ENCODE peak calls at places on chromosomes 13 and 19, in four cellular contexts. Y is astrocyte, L is left ventricle myocardium inferior, P is psoas muscle. N is an unnamed sample.

GRCh38 chr19:30968210-30968609 is 381.0 kb downstream of the TSHZ3 start:
- DNase-seq in L (no peak), P (no peak), Y (no peak), N (no peak)

GRCh38 chr13:35712907-35713685 is 236.6 kb upstream of the MAB21L1 start:
- DNase-seq in Y (peak; percentile 39), P (no peak), L (no peak), N (peak; percentile 56)

GRCh38 chr13:42396501-42396900 is 124.5 kb downstream of the AKAP11 start:
- DNase-seq in P (no peak), Y (no peak), L (no peak), N (no peak)

GRCh38 chr13:113976711-113977684 is 3.1 kb upstream of the C13orf46 start:
- DNase-seq in P (peak; percentile 48), Y (peak; percentile 74), L (no peak), N (peak; percentile 74)

GRCh38 chr13:48234652-48235099 is 1.7 kb downstream of the ITM2B start:
- DNase-seq in P (no peak), L (no peak), Y (no peak), N (peak; percentile 23)

GRCh38 chr19:1016647-1017114 is 4.2 kb downstream of the TMEM259 start:
- DNase-seq in L (peak; percentile 16), Y (peak; percentile 76), P (peak; percentile 72), N (peak; percentile 69)

GRCh38 chr19:1469200-1469935 is 9.6 kb downstream of the C19orf25 start:
- DNase-seq in P (no peak), Y (no peak), L (no peak), N (no peak)

GRCh38 chr13:37701972-37702371 is 103.4 kb upstream of the POSTN start:
- DNase-seq in P (no peak), Y (peak; percentile 93), L (no peak), N (peak; percentile 98)

GRCh38 chr13:110209950-110210603 is 96.9 kb downstream of the COL4A1 start:
- DNase-seq in L (no peak), P (no peak), Y (no peak), N (no peak)

GRCh38 chr13:95533545-95534135 is 18.9 kb upstream of the CLDN10 start:
- DNase-seq in Y (no peak), P (no peak), L (no peak), N (no peak)

GRCh38 chr19:18310966-18311365 is 11.9 kb downstream of the LSM4 start:
- DNase-seq in P (no peak), L (no peak), Y (no peak), N (no peak)

GRCh38 chr13:106586764-106587163 is 18.8 kb upstream of the ARGLU1 start:
- DNase-seq in L (no peak), Y (no peak), P (no peak), N (no peak)

GRCh38 chr13:91017031-91017668 is 330.3 kb upstream of the MIR17HG start:
- DNase-seq in Y (peak; percentile 8), L (no peak), P (no peak), N (peak; percentile 67)

GRCh38 chr13:31790992-31791391 is 51.7 kb downstream of the RXFP2 start:
- DNase-seq in L (no peak), Y (peak; percentile 29), P (no peak), N (no peak)

GRCh38 chr13:79716191-79716590 is 235.2 kb downstream of the NDFIP2 start:
- DNase-seq in Y (no peak), P (no peak), L (no peak), N (no peak)

GRCh38 chr19:7976461-7976860 is 29.0 kb downstream of the ELAVL1 start:
- DNase-seq in P (no peak), L (no peak), Y (no peak), N (no peak)

GRCh38 chr13:74070065-74070464 is 64.1 kb downstream of the KLF12 start:
- DNase-seq in L (no peak), P (no peak), Y (no peak), N (no peak)

GRCh38 chr13:38394777-38395504 is 45.3 kb downstream of the UFM1 start:
- DNase-seq in Y (peak; percentile 61), P (no peak), L (no peak), N (no peak)

GRCh38 chr13:66864627-66865026 is 365.5 kb downstream of the PCDH9 start:
- DNase-seq in L (no peak), P (no peak), Y (no peak), N (no peak)

GRCh38 chr13:37209621-37210020 is 104.2 kb upstream of the CSNK1A1L start:
- DNase-seq in P (no peak), L (no peak), Y (peak; percentile 47), N (no peak)

GRCh38 chr19:3785464-3785937 is 680 bp downstream of the MATK start:
- DNase-seq in L (no peak), Y (no peak), P (no peak), N (no peak)

GRCh38 chr13:23147264-23147663 is 33.5 kb upstream of the SGCG start:
- DNase-seq in L (no peak), Y (no peak), P (no peak), N (no peak)

DNA sequence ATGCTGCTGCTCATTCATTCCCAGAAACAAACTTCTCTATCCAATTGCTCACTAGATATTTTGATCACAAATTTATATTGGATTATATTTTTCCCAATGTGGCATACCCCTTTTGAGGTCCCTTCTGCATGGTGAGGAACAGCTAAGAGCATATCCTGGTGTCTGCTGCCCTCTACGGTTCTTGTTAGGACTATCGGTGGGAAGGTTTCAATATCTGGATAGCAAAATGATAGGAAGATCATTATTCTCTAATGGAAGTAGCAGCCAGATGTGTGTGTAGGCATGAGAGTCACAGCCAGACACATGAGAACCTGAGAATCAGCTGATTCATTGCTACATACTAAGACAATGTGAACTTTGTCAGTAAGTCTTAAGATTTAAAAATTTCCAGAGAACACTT is 1422.4 kb upstream of the MIR17HG start:
- DNase-seq in P (no peak), L (no peak), Y (peak; percentile 14), N (peak; percentile 78)
- TF ChIP-seq CTCF in P (no peak), L (peak; percentile 31), Y (peak; percentile 45), N (peak; percentile 84)

GRCh38 chr19:45404557-45405434 is at the start of gene PPP1R13L:
- DNase-seq in P (peak; percentile 84), L (peak; percentile 89), Y (peak; percentile 68), N (peak; percentile 85)

GRCh38 chr19:45401815-45402468 is 2.9 kb downstream of the PPP1R13L start:
- DNase-seq in P (no peak), Y (no peak), L (no peak), N (no peak)

GRCh38 chr19:45402469-45403070 is 2.3 kb downstream of the PPP1R13L start:
- DNase-seq in P (peak; percentile 60), Y (no peak), L (peak; percentile 62), N (no peak)

GRCh38 chr19:45403781-45404556 is 900 bp downstream of the PPP1R13L start:
- DNase-seq in P (no peak), L (peak; percentile 75), Y (no peak), N (peak; percentile 54)

DNA sequence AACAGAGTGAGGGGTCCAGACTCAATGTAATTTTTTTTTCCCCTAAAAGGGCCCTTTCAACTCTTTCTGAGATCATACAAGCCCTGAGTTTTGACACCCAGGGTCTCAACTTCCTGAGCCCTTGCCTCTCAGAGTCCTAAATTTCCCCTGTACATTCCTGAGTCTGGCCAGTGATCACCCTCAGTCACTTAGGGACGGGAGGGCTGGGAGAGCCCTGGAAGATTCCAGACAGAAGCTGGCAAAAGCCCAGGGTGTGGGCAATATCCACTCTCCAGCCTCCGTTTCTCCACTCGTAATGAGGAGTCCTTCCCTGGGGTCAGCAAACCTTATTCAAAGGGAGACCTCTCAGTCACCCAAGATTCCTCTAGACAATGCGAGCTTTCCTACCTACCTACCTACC is 1.6 kb downstream of the PPP1R13L start:
- DNase-seq in Y (no peak), L (no peak), P (no peak), N (no peak)
- H3K4me3 ChIP-seq in Y (peak overlapping the region; percentile 90), L (peak overlapping the region; percentile 88), P (no peak overlapping the region), N (no peak overlapping the region)

GRCh38 chr19:5519076-5519475 is 48.7 kb downstream of the TINCR start:
- DNase-seq in Y (no peak), L (no peak), P (no peak), N (no peak)

GRCh38 chr19:5514001-5514400 is 53.8 kb downstream of the TINCR start:
- DNase-seq in Y (no peak), P (no peak), L (no peak), N (no peak)

GRCh38 chr19:5520501-5520900 is 47.3 kb downstream of the TINCR start:
- DNase-seq in Y (no peak), P (no peak), L (no peak), N (no peak)

GRCh38 chr19:5515737-5516136 is 52.0 kb downstream of the TINCR start:
- DNase-seq in L (no peak), Y (no peak), P (no peak), N (no peak)
- TF ChIP-seq CTCF in L (no peak), Y (peak; percentile 18), P (no peak), N (peak; percentile 51)

GRCh38 chr19:5851302-5851701 is at the start of gene FUT3:
- DNase-seq in L (no peak), Y (no peak), P (no peak), N (no peak)
- H3K4me3 ChIP-seq in L (no peak within 1 kb of the TSS), Y (no peak within 1 kb of the TSS), P (no peak within 1 kb of the TSS), N (no peak within 1 kb of the TSS)

GRCh38 chr19:42130254-42130573 is 2.0 kb downstream of the POU2F2 start:
- DNase-seq in Y (no peak), P (no peak), L (no peak), N (no peak)

GRCh38 chr19:42134671-42135070 is 2.4 kb upstream of the POU2F2 start:
- DNase-seq in Y (no peak), P (no peak), L (no peak), N (no peak)

GRCh38 chr19:42132030-42132628 is at the start of gene POU2F2:
- DNase-seq in P (peak; percentile 55), L (peak; percentile 39), Y (no peak), N (no peak)

GRCh38 chr19:42131149-42132029 is 857 bp downstream of the POU2F2 start:
- DNase-seq in L (no peak), P (peak; percentile 15), Y (no peak), N (no peak)

DNA sequence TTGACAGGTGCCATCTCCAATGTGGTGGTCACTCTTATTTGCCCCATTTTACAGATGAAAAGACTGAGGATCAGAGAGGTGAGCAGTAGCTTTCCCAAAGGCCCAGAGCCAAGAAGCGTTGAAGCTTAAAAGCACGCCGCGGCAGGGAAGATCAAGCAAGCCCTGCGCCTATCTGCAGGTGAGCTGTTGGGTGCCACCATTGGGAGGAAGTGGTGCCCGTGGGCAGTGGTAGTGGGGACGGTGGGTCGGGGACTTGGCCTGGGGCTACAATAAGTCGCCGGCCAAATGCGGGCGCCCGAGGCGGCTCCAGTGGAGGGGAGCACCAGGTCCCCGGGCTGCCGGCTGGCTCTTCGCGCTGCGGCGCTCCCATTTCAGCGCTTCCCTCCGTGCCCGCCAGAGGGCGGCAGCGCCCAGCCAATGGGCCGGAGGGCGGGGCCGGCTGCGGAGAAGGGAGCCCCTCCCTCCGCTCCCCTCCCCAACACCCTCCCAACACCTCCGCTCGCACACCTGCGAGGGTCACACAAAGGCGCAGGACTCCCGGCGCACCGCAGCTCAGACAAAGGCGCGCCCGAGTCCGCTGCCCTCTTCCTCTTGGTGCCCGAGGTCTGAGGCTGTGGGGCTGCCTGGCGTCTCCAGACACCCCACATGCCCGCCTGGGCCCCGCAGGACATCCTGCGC is 744 bp upstream of the POU2F2 start:
- DNase-seq in L (peak; percentile 61), P (peak; percentile 80), Y (no peak), N (peak; percentile 39)
- TF ChIP-seq CTCF in L (peak; percentile 98), P (peak; percentile 95), Y (peak; percentile 41), N (peak; percentile 76)

GRCh38 chr19:13841339-13842293 is 35.3 kb upstream of the NANOS3 start:
- DNase-seq in Y (no peak), P (peak; percentile 91), L (no peak), N (no peak)
- H3K4me3 ChIP-seq in Y (peak overlapping the region; percentile 81), P (peak overlapping the region; percentile 99), L (peak overlapping the region; percentile 94), N (peak overlapping the region; percentile 88)

GRCh38 chr19:54415208-54415900 is at the start of gene TTYH1:
- DNase-seq in P (no peak), L (no peak), Y (no peak), N (no peak)
- TF ChIP-seq CTCF in P (peak; percentile 14), L (peak; percentile 54), Y (no peak), N (peak; percentile 9)

N was measured in choroid plexus epithelial cell.